ENCODE peak calls at places on chromosomes 16 and 17, in eight cellular contexts. D is astrocyte of the cerebellum, P is cardiac muscle cell, Q is type B pancreatic cell, Y is GM06990, K is lower leg skin, H is lung, R is ascending aorta. I is an unnamed sample.

GRCh38 chr16:16167927-16168326 is 55.4 kb downstream of the ABCC6 start:
- DNase-seq in P (no peak), H (no peak), Y (no peak), D (no peak), K (no peak), R (no peak), Q (no peak), I (no peak)

GRCh38 chr17:9284884-9285283 is 263.6 kb downstream of the NTN1 start:
- DNase-seq in Q (no peak), P (no peak), R (no peak), K (peak), H (no peak), D (no peak), Y (no peak), I (no peak)

GRCh38 chr16:12327971-12328726 is 351.6 kb downstream of the SNX29 start:
- DNase-seq in D (no peak), Q (no peak), R (no peak), P (no peak), H (no peak), K (no peak), Y (no peak), I (no peak)

GRCh38 chr17:34456121-34456520 is 93.1 kb upstream of the CCL1 start:
- DNase-seq in Y (no peak), Q (no peak), D (no peak), H (no peak), K (no peak), P (no peak), R (no peak), I (no peak)

GRCh38 chr16:21608647-21609328 is 9.4 kb downstream of the METTL9 start:
- DNase-seq in R (no peak), Y (peak), P (peak), K (no peak), Q (peak), D (no peak), H (no peak), I (no peak)

GRCh38 chr17:869567-870530 is 87.7 kb downstream of the MRM3 start:
- DNase-seq in P (peak), H (no peak), D (no peak), R (peak), K (peak), Y (no peak), Q (no peak), I (no peak)

GRCh38 chr17:4176803-4177472 is 33.9 kb downstream of the CYB5D2 start:
- DNase-seq in D (no peak), R (no peak), Y (no peak), H (no peak), K (no peak), Q (no peak), P (no peak), I (no peak)

GRCh38 chr16:1108299-1109252 is 12.5 kb upstream of the C1QTNF8 start:
- DNase-seq in Q (no peak), D (no peak), Y (no peak), K (no peak), R (no peak), P (peak), H (no peak), I (no peak)

GRCh38 chr17:27206447-27206846 is 87.5 kb upstream of the WSB1 start:
- DNase-seq in H (no peak), Q (no peak), K (no peak), R (no peak), D (no peak), Y (no peak), P (no peak), I (no peak)

GRCh38 chr16:15641753-15642556 is 999 bp downstream of the MARF1 start:
- DNase-seq in R (no peak), D (no peak), P (no peak), Q (no peak), Y (no peak), K (no peak), H (no peak), I (no peak)

GRCh38 chr16:54533856-54534490 is 247.4 kb upstream of the IRX3 start:
- DNase-seq in H (no peak), Y (no peak), K (no peak), Q (no peak), D (no peak), R (no peak), P (no peak), I (no peak)

GRCh38 chr16:30041841-30042240 is 10.8 kb upstream of the TLCD3B start:
- DNase-seq in R (no peak), D (no peak), Q (no peak), K (no peak), H (no peak), P (peak), Y (no peak), I (no peak)

DNA sequence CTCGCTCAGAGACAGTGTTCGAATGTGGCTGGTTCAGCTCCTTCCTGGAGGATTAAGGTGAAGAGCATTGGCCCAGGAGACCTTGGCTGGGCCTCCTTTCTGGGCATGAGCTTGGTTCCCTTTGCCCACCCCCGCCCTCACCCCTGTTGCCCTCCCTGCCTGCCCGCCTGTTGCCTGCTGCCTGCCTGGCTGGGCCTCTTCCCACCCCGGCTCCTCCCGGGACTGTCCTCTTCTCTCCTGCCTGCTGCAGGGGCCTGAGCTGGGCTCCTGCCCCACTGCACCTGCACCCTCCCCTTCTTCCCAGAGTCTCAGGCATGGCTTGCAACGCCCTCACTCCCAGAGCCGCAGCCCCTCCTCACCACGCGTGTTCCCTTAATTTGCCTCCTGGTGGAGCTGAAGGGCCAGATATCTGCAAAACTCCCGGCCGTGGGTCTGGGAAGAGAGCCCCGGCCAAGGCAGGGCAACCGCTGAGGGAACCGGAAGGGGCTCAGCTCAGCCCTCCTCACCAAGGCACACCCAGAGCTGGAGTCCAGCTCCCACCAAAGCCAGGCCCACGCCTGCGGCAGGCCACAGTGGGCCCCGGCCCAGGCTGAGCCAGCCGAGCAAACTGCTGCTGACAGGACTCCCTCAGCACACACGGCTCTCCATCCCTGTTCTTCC is 31.2 kb downstream of the MNT start:
- DNase-seq in Q (no peak), Y (no peak), K (no peak), D (no peak), R (no peak), P (peak), H (no peak), I (no peak)
- TF ChIP-seq CTCF in Q (peak), Y (no peak), K (no peak), D (peak), R (no peak), P (peak), H (no peak), I (no peak)

GRCh38 chr17:18089613-18090012 is 1.9 kb downstream of the DRG2 start:
- DNase-seq in K (no peak), P (no peak), H (no peak), D (no peak), Q (no peak), R (no peak), Y (no peak), I (no peak)

GRCh38 chr17:18084256-18084655 is 3.5 kb upstream of the DRG2 start:
- DNase-seq in R (no peak), H (no peak), D (no peak), P (no peak), K (no peak), Q (no peak), Y (no peak), I (no peak)

GRCh38 chr17:18093616-18094408 is 6.1 kb downstream of the DRG2 start:
- DNase-seq in K (no peak), R (no peak), Q (no peak), D (peak), Y (no peak), P (peak), H (no peak), I (no peak)

DNA sequence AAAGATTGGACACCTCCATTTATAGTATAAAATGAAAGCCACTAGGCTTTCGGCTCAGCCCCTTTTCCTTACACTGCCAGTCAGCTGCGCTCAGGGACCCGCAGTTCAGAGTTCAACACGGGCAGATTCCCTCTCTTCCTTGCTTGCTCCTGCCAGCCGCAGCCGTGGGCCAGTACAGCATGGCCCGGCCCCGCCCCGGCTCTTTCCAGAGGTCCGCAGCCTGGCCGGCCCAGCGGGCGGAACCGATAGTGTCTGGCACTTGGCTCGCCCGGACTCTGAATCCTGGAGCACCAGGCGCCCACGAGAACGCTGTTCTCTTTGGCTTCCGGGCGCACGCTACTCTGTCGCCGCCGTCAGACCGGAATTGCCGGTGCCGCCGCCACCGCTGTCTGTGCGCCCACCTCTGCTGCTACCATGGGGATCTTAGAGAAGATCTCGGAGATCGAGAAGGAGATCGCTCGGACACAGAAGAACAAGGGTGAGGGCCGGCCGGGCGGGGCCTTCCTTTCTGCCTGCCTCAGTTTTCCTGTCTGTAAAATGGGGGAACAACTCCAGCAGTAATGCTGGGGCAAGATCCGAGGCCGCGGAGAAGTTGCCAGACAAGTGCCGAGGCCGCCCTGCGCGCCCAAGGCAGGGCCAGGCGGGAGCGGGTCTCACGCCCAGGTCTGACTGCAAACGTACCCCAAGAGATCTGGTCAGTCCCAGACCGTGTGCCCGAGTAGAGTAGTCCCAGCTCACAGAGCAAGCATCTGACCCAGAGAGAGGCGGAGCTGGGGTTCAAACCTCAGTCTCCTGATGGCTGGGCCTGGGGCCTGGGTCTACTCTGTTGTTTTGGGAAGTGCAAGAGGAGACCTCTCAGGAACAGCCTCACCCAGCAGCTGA is at the start of gene DRG2:
- DNase-seq in Y (peak), K (peak), Q (peak), P (peak), D (peak), R (peak), H (peak), I (peak)
- TF ChIP-seq CTCF in Y (no peak), K (no peak), Q (peak), P (no peak), D (no peak), R (no peak), H (no peak), I (no peak)

DNA sequence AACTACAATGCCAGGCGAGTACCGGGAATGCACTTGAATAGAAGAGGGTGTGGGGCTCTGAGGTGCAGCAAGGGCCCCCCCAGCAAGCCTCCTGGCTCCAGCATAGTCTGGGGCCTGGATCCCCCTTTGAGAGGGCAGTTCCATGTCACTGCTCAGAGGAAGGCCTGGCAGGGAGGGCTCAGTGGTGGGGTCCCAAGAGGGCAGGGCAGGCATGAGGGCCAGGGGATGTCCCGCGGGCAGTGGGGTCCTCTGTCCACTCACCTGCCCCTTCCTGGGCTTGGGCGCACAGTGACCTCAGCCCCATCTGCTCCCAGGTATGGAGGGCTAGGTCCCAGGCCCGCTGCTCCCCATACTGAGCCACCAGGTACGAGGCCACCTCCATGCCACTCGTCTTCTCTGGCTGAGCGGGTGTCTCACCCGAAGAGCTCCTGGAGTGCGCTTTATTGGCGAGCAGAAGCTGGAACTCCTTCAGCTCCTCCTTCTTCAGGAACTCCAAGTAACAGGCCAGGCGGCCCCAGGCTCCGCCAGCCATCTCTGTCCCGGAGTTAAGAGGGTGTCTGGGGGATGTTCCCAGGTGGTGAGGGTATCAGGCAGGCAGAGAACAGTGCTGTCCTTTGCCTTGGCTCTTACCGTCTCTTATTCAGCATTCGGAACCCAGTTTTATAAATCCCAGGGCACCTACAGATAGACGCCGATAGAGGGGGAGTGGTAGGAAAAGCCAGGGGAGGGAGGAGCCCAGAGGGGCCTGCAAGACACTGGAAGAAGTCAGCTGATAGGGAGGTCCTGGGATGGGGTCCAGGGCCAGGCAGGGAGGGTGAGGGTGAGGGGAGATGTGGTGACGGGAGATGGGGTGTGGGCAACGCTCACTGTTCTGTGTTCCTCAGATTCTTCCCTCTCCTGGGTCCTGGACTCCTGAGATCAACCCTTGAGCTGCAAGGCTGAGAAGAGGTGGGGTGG is 605 bp downstream of the NLRP1 start:
- DNase-seq in K (peak), Y (no peak), D (no peak), H (no peak), Q (no peak), P (peak), R (peak), I (no peak)
- TF ChIP-seq CTCF in K (no peak), Y (peak), D (no peak), H (no peak), Q (no peak), P (peak), R (no peak), I (no peak)

DNA sequence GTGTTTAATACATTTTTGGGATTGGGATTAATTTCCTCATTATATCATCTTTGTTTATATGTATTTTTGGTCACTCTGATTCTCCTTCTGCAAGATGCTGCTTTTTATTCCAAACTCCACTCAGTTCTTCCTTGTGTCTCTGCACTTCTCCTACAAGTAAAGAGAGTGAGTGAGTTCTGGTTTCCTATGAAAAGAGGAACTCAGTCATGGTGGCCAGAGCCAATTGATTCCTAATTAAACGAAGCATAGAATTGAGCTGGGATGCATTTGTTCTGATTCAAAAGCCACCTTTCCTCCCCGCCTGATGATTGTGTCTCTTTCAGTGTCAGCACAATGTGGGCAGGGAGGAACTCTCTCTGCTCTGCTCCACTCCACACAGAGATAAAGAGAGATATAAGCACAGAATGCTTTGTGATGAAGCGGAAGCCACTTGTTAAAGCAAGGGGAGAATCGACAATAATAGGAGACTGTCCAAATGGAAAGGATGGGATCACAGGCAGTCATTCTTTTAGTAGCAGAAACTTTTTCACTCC is 121.2 kb upstream of the GOT2 start:
- DNase-seq in R (no peak), P (no peak), H (no peak), K (no peak), Q (no peak), Y (no peak), D (no peak), I (no peak)
- TF ChIP-seq CTCF in R (no peak), P (no peak), H (no peak), K (no peak), Q (no peak), Y (no peak), D (no peak), I (no peak)

GRCh38 chr17:39640493-39641118 is 3.7 kb downstream of the STARD3 start:
- DNase-seq in H (no peak), Q (no peak), P (no peak), Y (no peak), R (no peak), K (no peak), D (no peak), I (no peak)
- TF ChIP-seq CTCF in H (no peak), Q (no peak), P (no peak), Y (no peak), R (no peak), K (no peak), D (no peak), I (no peak)

GRCh38 chr17:81325057-81325973 is 30.2 kb upstream of the SLC38A10 start:
- DNase-seq in R (no peak), Y (no peak), P (no peak), H (no peak), Q (no peak), D (no peak), K (no peak), I (no peak)

GRCh38 chr17:81323411-81323868 is 28.3 kb upstream of the SLC38A10 start:
- DNase-seq in H (no peak), P (no peak), Y (no peak), R (no peak), D (no peak), K (peak), Q (no peak), I (no peak)

GRCh38 chr17:81323083-81323369 is 27.9 kb upstream of the SLC38A10 start:
- DNase-seq in D (no peak), R (no peak), Q (no peak), K (no peak), H (no peak), P (no peak), Y (no peak), I (no peak)

GRCh38 chr17:81324177-81324905 is 29.2 kb upstream of the SLC38A10 start:
- DNase-seq in D (no peak), K (no peak), Q (no peak), R (no peak), Y (no peak), H (no peak), P (no peak), I (no peak)

DNA sequence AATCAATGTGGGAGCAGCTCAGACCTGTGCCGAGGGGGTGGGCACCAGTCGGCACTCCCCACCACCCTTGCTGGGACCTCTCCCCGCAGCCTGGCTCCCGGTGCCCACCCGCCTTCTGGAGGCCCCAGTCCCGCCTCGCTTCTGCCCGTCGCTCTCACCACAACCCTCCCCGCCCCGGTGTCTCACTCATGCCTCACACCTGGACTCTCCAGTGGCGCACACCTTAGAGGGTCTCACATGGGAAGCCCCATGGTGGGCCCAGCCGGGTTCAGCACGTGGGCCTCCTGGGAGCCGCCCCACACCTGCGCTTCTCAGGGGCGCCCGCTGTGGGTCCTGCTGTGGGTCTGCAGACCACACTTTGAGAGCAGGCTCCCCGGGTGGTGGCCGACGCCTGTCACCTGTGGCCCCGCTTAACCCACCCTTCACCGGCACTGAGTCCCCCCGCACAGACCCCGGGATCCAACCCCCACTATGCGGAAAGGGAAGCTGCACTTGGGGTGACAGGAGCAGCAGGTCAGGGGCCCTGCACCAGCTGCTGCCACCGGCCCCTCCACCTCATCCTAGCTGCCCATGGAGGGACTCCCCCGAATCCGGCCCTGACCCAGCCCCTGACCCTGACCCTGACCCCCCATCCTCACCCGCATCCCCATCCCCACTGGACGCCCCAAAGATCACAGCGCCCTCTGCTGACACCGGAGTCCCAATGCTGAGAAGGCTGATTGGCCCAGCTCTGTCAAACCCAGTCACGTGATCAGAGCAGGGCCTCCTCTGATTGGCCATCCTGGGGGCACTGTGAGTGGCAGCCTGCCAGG is 27.4 kb upstream of the SLC38A10 start:
- DNase-seq in H (no peak), Q (no peak), P (no peak), K (no peak), R (no peak), Y (no peak), D (no peak), I (peak)
- TF ChIP-seq CTCF in H (no peak), Q (peak), P (peak), K (no peak), R (no peak), Y (peak), D (peak), I (peak)